ENCODE peak calls at places on chromosomes 16 and 17, in four cellular contexts. Z is CD8-positive, alpha-beta memory T cell; N is right lobe of liver; F is adrenal gland. J is an unnamed sample.
A peak's percentile ranks its signal among the peaks of the same experiment; 100 is the strongest.

GRCh38 chr16:58506241-58507194 is 6.6 kb downstream of the NDRG4 start:
- DNase-seq in Z (no peak), N (peak; percentile 44), F (no peak), J (no peak)

GRCh38 chr16:56591377-56592060 is 2.2 kb downstream of the MT3 start:
- DNase-seq in Z (no peak), N (no peak), F (no peak), J (peak; percentile 46)

GRCh38 chr17:43363181-43363925 is 35.4 kb upstream of the ARL4D start:
- DNase-seq in Z (no peak), N (no peak), F (no peak), J (no peak)

GRCh38 chr16:79592150-79592549 is 8.4 kb downstream of the MAF start:
- DNase-seq in Z (no peak), N (no peak), F (no peak), J (no peak)

GRCh38 chr16:61909074-61909473 is 127.2 kb downstream of the CDH8 start:
- DNase-seq in Z (no peak), N (no peak), F (no peak), J (no peak)

GRCh38 chr17:50423553-50424159 is 2.4 kb upstream of the ACSF2 start:
- DNase-seq in Z (no peak), N (no peak), F (peak; percentile 13), J (no peak)

GRCh38 chr16:79229371-79229770 is 371.2 kb downstream of the MAF start:
- DNase-seq in Z (no peak), N (no peak), F (no peak), J (no peak)

GRCh38 chr16:24273511-24273910 is 17.4 kb downstream of the CACNG3 start:
- DNase-seq in Z (no peak), N (no peak), F (no peak), J (no peak)

GRCh38 chr17:7719661-7720060 is 2.1 kb downstream of the DNAH2 start:
- DNase-seq in Z (no peak), N (no peak), F (no peak), J (no peak)

GRCh38 chr16:87435399-87436224 is 43.5 kb downstream of the MAP1LC3B start:
- DNase-seq in Z (no peak), N (peak; percentile 55), F (no peak), J (no peak)

GRCh38 chr17:79706931-79707382 is 23.8 kb upstream of the ENPP7 start:
- DNase-seq in Z (no peak), N (no peak), F (no peak), J (no peak)

GRCh38 chr17:75758131-75758905 is 6.7 kb downstream of the GALK1 start:
- DNase-seq in Z (no peak), N (no peak), F (no peak), J (no peak)

GRCh38 chr16:49608095-49608494 is 234.5 kb downstream of the C16orf78 start:
- DNase-seq in Z (no peak), N (no peak), F (no peak), J (peak; percentile 24)

GRCh38 chr17:68807998-68808772 is 147.0 kb downstream of the ABCA8 start:
- DNase-seq in Z (no peak), N (no peak), F (no peak), J (no peak)

GRCh38 chr16:49930841-49931240 is 74.9 kb upstream of the ZNF423 start:
- DNase-seq in Z (no peak), N (no peak), F (no peak), J (peak; percentile 59)

GRCh38 chr17:11278984-11279270 is 37.9 kb downstream of the SHISA6 start:
- DNase-seq in Z (no peak), N (no peak), F (no peak), J (peak; percentile 35)

GRCh38 chr17:74711058-74711824 is 1.5 kb downstream of the CD300LF start:
- DNase-seq in Z (no peak), N (no peak), F (no peak), J (no peak)

GRCh38 chr16:2008631-2009301 is 855 bp downstream of the ZNF598 start:
- DNase-seq in Z (peak; percentile 35), N (peak; percentile 90), F (no peak), J (no peak)

GRCh38 chr17:7107012-7107754 is 7.4 kb downstream of the ASGR2 start:
- DNase-seq in Z (no peak), N (no peak), F (no peak), J (no peak)

GRCh38 chr17:64202683-64203430 is 60.2 kb downstream of the TEX2 start:
- DNase-seq in Z (no peak), N (no peak), F (peak; percentile 58), J (no peak)

GRCh38 chr17:26792486-26792885 is 501.4 kb upstream of the WSB1 start:
- DNase-seq in Z (no peak), N (no peak), F (no peak), J (no peak)

GRCh38 chr17:37028040-37028439 is 79.3 kb downstream of the AATF start:
- DNase-seq in Z (no peak), N (no peak), F (no peak), J (no peak)

GRCh38 chr17:44556114-44556853 is 1.0 kb upstream of the FZD2 start:
- DNase-seq in Z (no peak), N (no peak), F (peak; percentile 18), J (no peak)

GRCh38 chr16:10514369-10515055 is 65.9 kb downstream of the EMP2 start:
- DNase-seq in Z (peak; percentile 35), N (no peak), F (peak; percentile 50), J (peak; percentile 63)

GRCh38 chr16:68923116-68923515 is 79.8 kb downstream of the TANGO6 start:
- DNase-seq in Z (no peak), N (no peak), F (no peak), J (no peak)

GRCh38 chr17:38701504-38702165 is 3.4 kb upstream of the MLLT6 start:
- DNase-seq in Z (peak; percentile 65), N (no peak), F (no peak), J (no peak)

GRCh38 chr16:28149016-28149888 is 62.5 kb downstream of the XPO6 start:
- DNase-seq in Z (no peak), N (no peak), F (no peak), J (no peak)

GRCh38 chr16:85400305-85401205 is 212.6 kb upstream of the GSE1 start:
- DNase-seq in Z (no peak), N (peak; percentile 40), F (no peak), J (no peak)

GRCh38 chr17:74738051-74738996 is 1.3 kb downstream of the RAB37 start:
- DNase-seq in Z (peak; percentile 68), N (peak; percentile 71), F (no peak), J (no peak)

GRCh38 chr17:29591737-29592624 is 951 bp upstream of the ANKRD13B start:
- DNase-seq in Z (peak; percentile 78), N (peak; percentile 82), F (peak; percentile 88), J (peak; percentile 91)

GRCh38 chr17:73098919-73099318 is 6.4 kb upstream of the SLC39A11 start:
- DNase-seq in Z (no peak), N (no peak), F (no peak), J (no peak)

GRCh38 chr17:45270828-45271418 is 9.0 kb upstream of the SPATA32 start:
- DNase-seq in Z (peak; percentile 39), N (no peak), F (no peak), J (no peak)

GRCh38 chr17:33686171-33686570 is 393.1 kb upstream of the ASIC2 start:
- DNase-seq in Z (no peak), N (no peak), F (no peak), J (no peak)

GRCh38 chr16:81821422-81822128 is 42.5 kb downstream of the PLCG2 start:
- DNase-seq in Z (no peak), N (no peak), F (no peak), J (no peak)

GRCh38 chr17:37488009-37488604 is 1.6 kb upstream of the DUSP14 start:
- DNase-seq in Z (no peak), N (no peak), F (peak; percentile 37), J (no peak)

GRCh38 chr16:56094231-56094630 is 97.1 kb upstream of the GNAO1 start:
- DNase-seq in Z (no peak), N (no peak), F (no peak), J (no peak)

GRCh38 chr17:2364132-2365116 is 27.1 kb downstream of the SGSM2 start:
- DNase-seq in Z (no peak), N (no peak), F (no peak), J (no peak)

GRCh38 chr16:30602595-30603277 is 7.5 kb downstream of the ZNF689 start:
- DNase-seq in Z (no peak), N (no peak), F (peak; percentile 76), J (no peak)
- H3K4me3 ChIP-seq in Z (no peak overlapping the region), N (no peak overlapping the region), F (no peak overlapping the region), J (no peak overlapping the region)

GRCh38 chr17:70314506-70314905 is 145.2 kb downstream of the KCNJ2 start:
- DNase-seq in Z (no peak), N (no peak), F (no peak), J (no peak)
- H3K27ac ChIP-seq in Z (no peak overlapping the region), N (no peak overlapping the region), F (no peak overlapping the region), J (no peak overlapping the region)

DNA sequence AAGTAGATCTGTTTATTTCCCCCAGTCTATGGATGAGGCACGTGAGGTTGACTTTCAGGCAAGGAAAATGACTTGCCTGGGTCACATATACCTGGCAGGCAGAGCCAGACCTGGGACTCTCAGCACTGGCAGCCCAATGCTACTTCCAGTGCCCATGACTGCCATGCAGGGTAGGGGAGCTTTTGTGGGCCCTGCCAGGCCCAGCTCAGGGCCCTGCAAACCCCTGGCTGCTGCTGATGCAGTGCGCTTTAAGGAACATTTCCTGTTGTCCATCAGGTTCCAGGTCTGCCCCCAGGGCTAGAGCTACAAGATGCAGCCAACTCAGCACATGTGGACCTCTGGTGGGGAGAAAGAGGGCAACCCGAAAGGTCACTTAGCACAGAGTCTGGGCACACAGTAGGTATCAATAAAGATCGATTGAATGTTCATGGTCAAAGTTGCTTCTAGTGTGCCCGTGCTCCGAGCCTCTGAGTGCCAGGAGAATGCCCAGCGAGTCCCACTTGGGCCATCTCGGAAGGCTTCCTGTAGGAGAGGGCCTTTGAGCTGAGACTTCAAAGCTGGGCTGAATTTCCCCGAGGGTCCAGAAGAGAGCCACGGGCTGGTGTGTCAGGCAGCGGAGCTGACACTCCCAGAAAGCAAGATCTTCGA is 513 bp upstream of the TBX21 start:
- DNase-seq in Z (no peak), N (no peak), F (no peak), J (no peak)
- H3K4me3 ChIP-seq in Z (peak overlapping the region; percentile 57), N (no peak overlapping the region), F (no peak overlapping the region), J (peak overlapping the region; percentile 64)

GRCh38 chr17:82249896-82250581 is 21.2 kb downstream of the SLC16A3 start:
- DNase-seq in Z (no peak), N (peak; percentile 48), F (no peak), J (no peak)

GRCh38 chr17:82253179-82253544 is 20.3 kb downstream of the CSNK1D start:
- DNase-seq in Z (no peak), N (no peak), F (no peak), J (no peak)

GRCh38 chr17:82248815-82249638 is 20.2 kb downstream of the SLC16A3 start:
- DNase-seq in Z (no peak), N (no peak), F (no peak), J (no peak)

GRCh38 chr17:82252511-82253178 is 20.9 kb downstream of the CSNK1D start:
- DNase-seq in Z (no peak), N (no peak), F (no peak), J (no peak)

GRCh38 chr17:82250868-82251500 is 22.1 kb downstream of the SLC16A3 start:
- DNase-seq in Z (no peak), N (peak; percentile 37), F (no peak), J (no peak)
- H3K27ac ChIP-seq in Z (no peak overlapping the region), N (no peak overlapping the region), F (peak overlapping the region; percentile 9), J (no peak overlapping the region)

GRCh38 chr17:927611-928461 is 51.7 kb downstream of the NXN start:
- DNase-seq in Z (no peak), N (no peak), F (no peak), J (no peak)
- H3K4me3 ChIP-seq in Z (no peak overlapping the region), N (no peak overlapping the region), F (no peak overlapping the region), J (no peak overlapping the region)

J was measured in coronary artery.